ENCODE peak calls at places on chromosomes 7 and 10, in four cellular contexts. One of them, this sample, is unnamed.

GRCh38 chr7:92798517-92799249 is 37.7 kb downstream of the CDK6 start:
- ATAC-seq in activated CD4-positive, alpha-beta T cell treated with anti-CD3 and anti-CD28 coated beads for 36 hours: no peak
- ATAC-seq in foreskin keratinocyte: no peak
- ATAC-seq in left cardiac atrium: peak; percentile 26
- ATAC-seq in this sample: no peak

GRCh38 chr7:138974675-138975237 is 6.4 kb downstream of the KIAA1549 start:
- ATAC-seq in activated CD4-positive, alpha-beta T cell treated with anti-CD3 and anti-CD28 coated beads for 36 hours: no peak
- ATAC-seq in foreskin keratinocyte: no peak
- ATAC-seq in left cardiac atrium: no peak
- ATAC-seq in this sample: no peak

GRCh38 chr10:86718556-86718955 is 37.9 kb upstream of the BMPR1A start:
- ATAC-seq in activated CD4-positive, alpha-beta T cell treated with anti-CD3 and anti-CD28 coated beads for 36 hours: no peak
- ATAC-seq in foreskin keratinocyte: no peak
- ATAC-seq in left cardiac atrium: no peak
- ATAC-seq in this sample: no peak

GRCh38 chr7:135712182-135712782 is 15.7 kb downstream of the SLC13A4 start:
- ATAC-seq in activated CD4-positive, alpha-beta T cell treated with anti-CD3 and anti-CD28 coated beads for 36 hours: no peak
- ATAC-seq in foreskin keratinocyte: no peak
- ATAC-seq in left cardiac atrium: no peak
- ATAC-seq in this sample: no peak

GRCh38 chr10:1706256-1706655 is 31.1 kb downstream of the ADARB2 start:
- ATAC-seq in activated CD4-positive, alpha-beta T cell treated with anti-CD3 and anti-CD28 coated beads for 36 hours: no peak
- ATAC-seq in foreskin keratinocyte: no peak
- ATAC-seq in left cardiac atrium: no peak
- ATAC-seq in this sample: no peak

GRCh38 chr10:6068422-6068821 is 6.3 kb upstream of the IL2RA start:
- ATAC-seq in activated CD4-positive, alpha-beta T cell treated with anti-CD3 and anti-CD28 coated beads for 36 hours: peak; percentile 23
- ATAC-seq in foreskin keratinocyte: no peak
- ATAC-seq in left cardiac atrium: peak; percentile 44
- ATAC-seq in this sample: peak; percentile 19

GRCh38 chr10:103901299-103901698 is 16.7 kb downstream of the STN1 start:
- ATAC-seq in activated CD4-positive, alpha-beta T cell treated with anti-CD3 and anti-CD28 coated beads for 36 hours: peak; percentile 83
- ATAC-seq in foreskin keratinocyte: no peak
- ATAC-seq in left cardiac atrium: no peak
- ATAC-seq in this sample: peak; percentile 87

GRCh38 chr10:88017781-88018180 is 154.4 kb downstream of the PTEN start:
- ATAC-seq in activated CD4-positive, alpha-beta T cell treated with anti-CD3 and anti-CD28 coated beads for 36 hours: no peak
- ATAC-seq in foreskin keratinocyte: no peak
- ATAC-seq in left cardiac atrium: no peak
- ATAC-seq in this sample: no peak

GRCh38 chr7:29574659-29575058 is 11.0 kb downstream of the PRR15 start:
- ATAC-seq in activated CD4-positive, alpha-beta T cell treated with anti-CD3 and anti-CD28 coated beads for 36 hours: no peak
- ATAC-seq in foreskin keratinocyte: no peak
- ATAC-seq in left cardiac atrium: no peak
- ATAC-seq in this sample: no peak

GRCh38 chr10:24707445-24707844 is 16.2 kb downstream of the ARHGAP21 start:
- ATAC-seq in activated CD4-positive, alpha-beta T cell treated with anti-CD3 and anti-CD28 coated beads for 36 hours: peak; percentile 93
- ATAC-seq in foreskin keratinocyte: peak; percentile 82
- ATAC-seq in left cardiac atrium: peak; percentile 16
- ATAC-seq in this sample: peak; percentile 97

GRCh38 chr7:2666588-2667250 is 21.3 kb upstream of the AMZ1 start:
- ATAC-seq in activated CD4-positive, alpha-beta T cell treated with anti-CD3 and anti-CD28 coated beads for 36 hours: no peak
- ATAC-seq in foreskin keratinocyte: no peak
- ATAC-seq in left cardiac atrium: no peak
- ATAC-seq in this sample: no peak

GRCh38 chr10:87723500-87723899 is 63.8 kb downstream of the PAPSS2 start:
- ATAC-seq in activated CD4-positive, alpha-beta T cell treated with anti-CD3 and anti-CD28 coated beads for 36 hours: no peak
- ATAC-seq in foreskin keratinocyte: no peak
- ATAC-seq in left cardiac atrium: no peak
- ATAC-seq in this sample: no peak

GRCh38 chr7:101935521-101936141 is 118.2 kb downstream of the CUX1 start:
- ATAC-seq in activated CD4-positive, alpha-beta T cell treated with anti-CD3 and anti-CD28 coated beads for 36 hours: no peak
- ATAC-seq in foreskin keratinocyte: no peak
- ATAC-seq in left cardiac atrium: peak; percentile 89
- ATAC-seq in this sample: no peak

GRCh38 chr7:47721670-47722069 is 139.8 kb upstream of the TNS3 start:
- ATAC-seq in activated CD4-positive, alpha-beta T cell treated with anti-CD3 and anti-CD28 coated beads for 36 hours: no peak
- ATAC-seq in foreskin keratinocyte: peak; percentile 57
- ATAC-seq in left cardiac atrium: no peak
- ATAC-seq in this sample: no peak

GRCh38 chr10:106971411-106971831 is 193.1 kb downstream of the SORCS1 start:
- ATAC-seq in activated CD4-positive, alpha-beta T cell treated with anti-CD3 and anti-CD28 coated beads for 36 hours: no peak
- ATAC-seq in foreskin keratinocyte: no peak
- ATAC-seq in left cardiac atrium: no peak
- ATAC-seq in this sample: no peak

GRCh38 chr7:30970594-30971094 is 6.9 kb downstream of the GHRHR start:
- ATAC-seq in activated CD4-positive, alpha-beta T cell treated with anti-CD3 and anti-CD28 coated beads for 36 hours: no peak
- ATAC-seq in foreskin keratinocyte: no peak
- ATAC-seq in left cardiac atrium: no peak
- ATAC-seq in this sample: no peak

GRCh38 chr10:86186633-86187032 is 180.0 kb downstream of the GRID1 start:
- ATAC-seq in activated CD4-positive, alpha-beta T cell treated with anti-CD3 and anti-CD28 coated beads for 36 hours: no peak
- ATAC-seq in foreskin keratinocyte: no peak
- ATAC-seq in left cardiac atrium: no peak
- ATAC-seq in this sample: no peak

GRCh38 chr10:63522129-63522687 is 1.0 kb downstream of the REEP3 start:
- ATAC-seq in activated CD4-positive, alpha-beta T cell treated with anti-CD3 and anti-CD28 coated beads for 36 hours: no peak
- ATAC-seq in foreskin keratinocyte: no peak
- ATAC-seq in left cardiac atrium: no peak
- ATAC-seq in this sample: peak; percentile 23

GRCh38 chr10:70672165-70672992 is at the start of gene ADAMTS14:
- ATAC-seq in activated CD4-positive, alpha-beta T cell treated with anti-CD3 and anti-CD28 coated beads for 36 hours: peak; percentile 72
- ATAC-seq in foreskin keratinocyte: peak; percentile 27
- ATAC-seq in left cardiac atrium: peak; percentile 48
- ATAC-seq in this sample: peak; percentile 32

GRCh38 chr10:70672993-70673928 is 955 bp downstream of the ADAMTS14 start:
- ATAC-seq in activated CD4-positive, alpha-beta T cell treated with anti-CD3 and anti-CD28 coated beads for 36 hours: no peak
- ATAC-seq in foreskin keratinocyte: peak; percentile 68
- ATAC-seq in left cardiac atrium: peak; percentile 86
- ATAC-seq in this sample: no peak

GRCh38 chr10:110609592-110609991 is 34.5 kb upstream of the RBM20 start:
- ATAC-seq in activated CD4-positive, alpha-beta T cell treated with anti-CD3 and anti-CD28 coated beads for 36 hours: no peak
- ATAC-seq in foreskin keratinocyte: peak; percentile 37
- ATAC-seq in left cardiac atrium: peak; percentile 78
- ATAC-seq in this sample: no peak

GRCh38 chr10:80660736-80661135 is 123.0 kb downstream of the SH2D4B start:
- ATAC-seq in activated CD4-positive, alpha-beta T cell treated with anti-CD3 and anti-CD28 coated beads for 36 hours: no peak
- ATAC-seq in foreskin keratinocyte: no peak
- ATAC-seq in left cardiac atrium: peak; percentile 27
- ATAC-seq in this sample: no peak

GRCh38 chr10:14617125-14617524 is 157.6 kb downstream of the FAM107B start:
- ATAC-seq in activated CD4-positive, alpha-beta T cell treated with anti-CD3 and anti-CD28 coated beads for 36 hours: no peak
- ATAC-seq in foreskin keratinocyte: peak; percentile 29
- ATAC-seq in left cardiac atrium: peak; percentile 15
- ATAC-seq in this sample: no peak

GRCh38 chr10:88461426-88461825 is 121.7 kb downstream of the RNLS start:
- ATAC-seq in activated CD4-positive, alpha-beta T cell treated with anti-CD3 and anti-CD28 coated beads for 36 hours: no peak
- ATAC-seq in foreskin keratinocyte: no peak
- ATAC-seq in left cardiac atrium: no peak
- ATAC-seq in this sample: no peak

GRCh38 chr10:93181249-93181928 is 107.7 kb downstream of the CYP26A1 start:
- ATAC-seq in activated CD4-positive, alpha-beta T cell treated with anti-CD3 and anti-CD28 coated beads for 36 hours: no peak
- ATAC-seq in foreskin keratinocyte: no peak
- ATAC-seq in left cardiac atrium: no peak
- ATAC-seq in this sample: no peak

GRCh38 chr10:76939862-76940495 is 697.6 kb downstream of the KCNMA1 start:
- ATAC-seq in activated CD4-positive, alpha-beta T cell treated with anti-CD3 and anti-CD28 coated beads for 36 hours: no peak
- ATAC-seq in foreskin keratinocyte: no peak
- ATAC-seq in left cardiac atrium: no peak
- ATAC-seq in this sample: no peak

GRCh38 chr7:74606909-74607255 is 50.6 kb upstream of the GTF2I start:
- ATAC-seq in activated CD4-positive, alpha-beta T cell treated with anti-CD3 and anti-CD28 coated beads for 36 hours: no peak
- ATAC-seq in foreskin keratinocyte: no peak
- ATAC-seq in left cardiac atrium: no peak
- ATAC-seq in this sample: peak; percentile 10

GRCh38 chr10:88318803-88319202 is 264.3 kb downstream of the RNLS start:
- ATAC-seq in activated CD4-positive, alpha-beta T cell treated with anti-CD3 and anti-CD28 coated beads for 36 hours: peak; percentile 39
- ATAC-seq in foreskin keratinocyte: no peak
- ATAC-seq in left cardiac atrium: no peak
- ATAC-seq in this sample: no peak

GRCh38 chr10:72067463-72068125 is 20.8 kb downstream of the SPOCK2 start:
- ATAC-seq in activated CD4-positive, alpha-beta T cell treated with anti-CD3 and anti-CD28 coated beads for 36 hours: no peak
- ATAC-seq in foreskin keratinocyte: no peak
- ATAC-seq in left cardiac atrium: no peak
- ATAC-seq in this sample: no peak

GRCh38 chr7:151725844-151726770 is 150.8 kb downstream of the PRKAG2 start:
- ATAC-seq in activated CD4-positive, alpha-beta T cell treated with anti-CD3 and anti-CD28 coated beads for 36 hours: no peak
- ATAC-seq in foreskin keratinocyte: no peak
- ATAC-seq in left cardiac atrium: no peak
- ATAC-seq in this sample: no peak

GRCh38 chr7:37245544-37245943 is 203.1 kb downstream of the ELMO1 start:
- ATAC-seq in activated CD4-positive, alpha-beta T cell treated with anti-CD3 and anti-CD28 coated beads for 36 hours: no peak
- ATAC-seq in foreskin keratinocyte: no peak
- ATAC-seq in left cardiac atrium: no peak
- ATAC-seq in this sample: no peak

GRCh38 chr10:58064714-58065528 is 202.8 kb downstream of the IPMK start:
- ATAC-seq in activated CD4-positive, alpha-beta T cell treated with anti-CD3 and anti-CD28 coated beads for 36 hours: no peak
- ATAC-seq in foreskin keratinocyte: peak; percentile 27
- ATAC-seq in left cardiac atrium: no peak
- ATAC-seq in this sample: peak; percentile 28

GRCh38 chr7:149016876-149017275 is 11.4 kb downstream of the PDIA4 start:
- ATAC-seq in activated CD4-positive, alpha-beta T cell treated with anti-CD3 and anti-CD28 coated beads for 36 hours: no peak
- ATAC-seq in foreskin keratinocyte: no peak
- ATAC-seq in left cardiac atrium: no peak
- ATAC-seq in this sample: no peak

GRCh38 chr10:86024555-86025001 is 342.0 kb downstream of the GRID1 start:
- ATAC-seq in activated CD4-positive, alpha-beta T cell treated with anti-CD3 and anti-CD28 coated beads for 36 hours: no peak
- ATAC-seq in foreskin keratinocyte: no peak
- ATAC-seq in left cardiac atrium: peak; percentile 72
- ATAC-seq in this sample: no peak

GRCh38 chr10:99172130-99172738 is 63.4 kb downstream of the HPSE2 start:
- ATAC-seq in activated CD4-positive, alpha-beta T cell treated with anti-CD3 and anti-CD28 coated beads for 36 hours: no peak
- ATAC-seq in foreskin keratinocyte: no peak
- ATAC-seq in left cardiac atrium: no peak
- ATAC-seq in this sample: no peak

GRCh38 chr7:38880035-38880434 is 29.0 kb downstream of the VPS41 start:
- ATAC-seq in activated CD4-positive, alpha-beta T cell treated with anti-CD3 and anti-CD28 coated beads for 36 hours: no peak
- ATAC-seq in foreskin keratinocyte: no peak
- ATAC-seq in left cardiac atrium: no peak
- ATAC-seq in this sample: no peak

GRCh38 chr10:129193148-129193547 is 273.9 kb upstream of the MGMT start:
- ATAC-seq in activated CD4-positive, alpha-beta T cell treated with anti-CD3 and anti-CD28 coated beads for 36 hours: peak; percentile 42
- ATAC-seq in foreskin keratinocyte: peak; percentile 96
- ATAC-seq in left cardiac atrium: peak; percentile 67
- ATAC-seq in this sample: peak; percentile 40